ENCODE peak calls at places on chromosomes 13 and 19, in nine cellular contexts. E, L, S, G, A, I, M, Q and J are unnamed samples.
A peak's percentile ranks its signal among the peaks of the same experiment; 100 is the strongest.

GRCh38 chr13:99985886-99986527 is 4.4 kb downstream of the ZIC2 start:
- DNase-seq in A (no peak), S (peak; percentile 27), I (no peak), G (no peak), M (peak; percentile 4), L (no peak), Q (no peak), E (no peak), J (no peak)

GRCh38 chr19:46225558-46226004 is 4.0 kb upstream of the IGFL1 start:
- DNase-seq in M (no peak), S (peak; percentile 57), Q (no peak), L (no peak), I (no peak), E (peak; percentile 2), A (no peak), G (no peak), J (no peak)

GRCh38 chr19:34276614-34277013 is 22.3 kb downstream of the GARRE1 start:
- DNase-seq in I (no peak), L (no peak), S (no peak), E (no peak), Q (no peak), M (no peak), A (no peak), G (no peak), J (no peak)

GRCh38 chr13:43878897-43879322 is 630 bp downstream of the CCDC122 start:
- DNase-seq in I (peak; percentile 75), A (peak; percentile 81), G (no peak), E (peak; percentile 81), L (peak; percentile 86), Q (peak; percentile 33), M (peak; percentile 24), S (peak; percentile 71), J (peak; percentile 50)

GRCh38 chr19:48413879-48414623 is 20.6 kb downstream of the GRIN2D start:
- DNase-seq in G (no peak), S (no peak), E (peak; percentile 43), I (no peak), Q (no peak), L (no peak), A (no peak), M (no peak), J (no peak)

GRCh38 chr19:46076951-46077814 is 36.4 kb upstream of the IGFL4 start:
- DNase-seq in E (peak; percentile 79), L (no peak), Q (no peak), G (no peak), S (peak; percentile 94), A (no peak), I (peak; percentile 33), M (peak; percentile 86), J (peak; percentile 46)

GRCh38 chr19:15452111-15453047 is 2.6 kb upstream of the WIZ start:
- DNase-seq in Q (peak; percentile 90), A (peak; percentile 93), G (peak; percentile 45), M (peak; percentile 40), S (peak; percentile 96), L (peak; percentile 94), I (peak; percentile 91), E (peak; percentile 58), J (peak; percentile 59)

GRCh38 chr19:45767410-45767880 is 1.6 kb downstream of the SIX5 start:
- DNase-seq in A (peak; percentile 83), E (peak; percentile 89), M (peak; percentile 40), Q (peak; percentile 81), G (no peak), S (peak; percentile 88), L (peak; percentile 78), I (peak; percentile 85), J (peak; percentile 83)

GRCh38 chr19:11963566-11964355 is 1.1 kb upstream of the ZNF763 start:
- DNase-seq in G (no peak), E (peak; percentile 61), L (peak; percentile 73), Q (peak; percentile 71), I (peak; percentile 87), S (peak; percentile 92), A (peak; percentile 84), M (peak; percentile 82), J (peak; percentile 39)

GRCh38 chr13:79196366-79196765 is 209.7 kb downstream of the RBM26 start:
- DNase-seq in L (no peak), E (no peak), G (no peak), A (no peak), S (no peak), Q (no peak), M (no peak), I (no peak), J (no peak)

GRCh38 chr13:53254495-53254894 is 225.9 kb downstream of the OLFM4 start:
- DNase-seq in M (no peak), L (no peak), A (no peak), S (peak; percentile 70), E (no peak), G (no peak), I (no peak), Q (no peak), J (peak; percentile 6)

GRCh38 chr19:19385900-19386339 is 19.6 kb upstream of the GATAD2A start:
- DNase-seq in I (no peak), L (no peak), S (no peak), G (no peak), Q (no peak), E (no peak), M (no peak), A (no peak), J (peak; percentile 26)

GRCh38 chr13:90393408-90393807 is 954.1 kb upstream of the MIR17HG start:
- DNase-seq in G (no peak), A (no peak), M (no peak), E (no peak), S (no peak), I (no peak), L (no peak), Q (no peak), J (no peak)

GRCh38 chr13:90386090-90386489 is 961.4 kb upstream of the MIR17HG start:
- DNase-seq in L (no peak), M (no peak), E (no peak), Q (no peak), I (no peak), S (no peak), A (no peak), G (no peak), J (no peak)

GRCh38 chr13:90395348-90395747 is 952.1 kb upstream of the MIR17HG start:
- DNase-seq in S (no peak), I (no peak), E (no peak), G (no peak), Q (no peak), A (no peak), M (no peak), L (no peak), J (no peak)

DNA sequence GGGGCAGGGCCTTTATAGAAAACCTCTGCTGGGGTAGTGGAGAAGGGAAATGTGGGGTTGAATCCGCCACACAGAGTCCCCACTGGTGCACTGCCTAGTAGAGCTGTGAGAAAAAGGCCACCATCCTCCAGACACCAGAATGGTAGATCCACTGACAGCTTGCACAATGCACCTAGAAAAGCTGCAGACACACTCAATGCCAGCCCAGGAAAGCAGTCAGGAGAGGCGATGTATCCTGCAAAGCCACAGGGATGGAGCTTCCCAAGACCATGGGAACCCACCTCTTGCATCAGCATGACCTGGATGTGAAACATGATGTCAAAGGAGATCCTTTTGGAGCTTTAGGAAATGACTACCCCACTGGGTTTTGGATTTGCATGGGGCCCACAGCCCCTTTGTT is 958.0 kb upstream of the MIR17HG start:
- DNase-seq in Q (no peak), I (no peak), G (no peak), L (no peak), A (no peak), M (no peak), S (no peak), E (no peak), J (no peak)
- H3K27ac ChIP-seq in Q (no peak overlapping the region), I (no peak overlapping the region), G (no peak overlapping the region), L (no peak overlapping the region), A (no peak overlapping the region), M (no peak overlapping the region), S (no peak overlapping the region), E (no peak overlapping the region), J (no peak overlapping the region)

GRCh38 chr19:42234364-42234763 is 8.0 kb downstream of the GSK3A start:
- DNase-seq in M (no peak), G (no peak), S (no peak), Q (no peak), I (no peak), L (no peak), A (no peak), E (no peak), J (no peak)

GRCh38 chr19:42233638-42234292 is 8.6 kb downstream of the GSK3A start:
- DNase-seq in A (no peak), M (no peak), S (no peak), Q (no peak), I (no peak), G (no peak), E (no peak), L (no peak), J (no peak)

GRCh38 chr19:42232435-42232834 is 10.0 kb downstream of the GSK3A start:
- DNase-seq in L (no peak), A (no peak), Q (no peak), E (no peak), I (no peak), S (no peak), M (no peak), G (no peak), J (no peak)

GRCh38 chr19:42235181-42235580 is 7.2 kb downstream of the GSK3A start:
- DNase-seq in S (no peak), I (no peak), M (no peak), G (no peak), L (no peak), A (no peak), E (no peak), Q (no peak), J (no peak)

DNA sequence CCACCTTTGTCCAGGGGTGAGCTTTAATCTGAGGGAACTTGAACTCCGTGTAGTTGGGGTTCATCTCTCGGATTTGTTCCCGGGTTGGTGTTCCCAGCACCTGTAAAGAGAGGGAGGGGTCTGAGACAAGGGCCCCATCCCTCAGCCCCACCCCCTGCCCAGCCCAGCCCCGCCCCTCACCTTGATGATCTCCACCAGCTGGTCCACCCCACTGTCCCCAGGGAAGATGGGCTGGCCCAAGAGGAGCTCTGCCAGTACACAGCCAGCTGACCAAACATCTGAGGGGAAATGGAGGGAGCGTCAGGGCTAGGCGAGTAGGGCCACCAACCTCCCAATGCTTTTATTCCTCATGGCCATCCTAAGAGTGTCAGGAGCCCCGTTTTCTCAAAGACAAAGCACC is 9.3 kb downstream of the GSK3A start:
- DNase-seq in I (no peak), G (no peak), Q (no peak), M (no peak), A (no peak), E (no peak), S (no peak), L (no peak), J (no peak)
- TF ChIP-seq CTCF in I (no peak), G (no peak), Q (no peak), M (no peak), A (no peak), E (no peak), S (no peak), L (no peak), J (no peak)

GRCh38 chr19:29526730-29527499 is 1.1 kb downstream of the VSTM2B start:
- DNase-seq in L (peak; percentile 39), G (no peak), M (no peak), A (no peak), I (no peak), Q (no peak), S (peak; percentile 68), E (no peak), J (no peak)
- H3K27me3 ChIP-seq in L (peaks cover 13% of the 10 kb centered on the region), G (peaks cover 86% of the 10 kb centered on the region), M (peaks cover 91% of the 10 kb centered on the region), A (peaks cover 54% of the 10 kb centered on the region), I (peaks cover 98% of the 10 kb centered on the region), Q (peaks cover 94% of the 10 kb centered on the region), S (peaks cover 100% of the 10 kb centered on the region), E (peaks cover 71% of the 10 kb centered on the region), J (peaks cover 70% of the 10 kb centered on the region)

DNA sequence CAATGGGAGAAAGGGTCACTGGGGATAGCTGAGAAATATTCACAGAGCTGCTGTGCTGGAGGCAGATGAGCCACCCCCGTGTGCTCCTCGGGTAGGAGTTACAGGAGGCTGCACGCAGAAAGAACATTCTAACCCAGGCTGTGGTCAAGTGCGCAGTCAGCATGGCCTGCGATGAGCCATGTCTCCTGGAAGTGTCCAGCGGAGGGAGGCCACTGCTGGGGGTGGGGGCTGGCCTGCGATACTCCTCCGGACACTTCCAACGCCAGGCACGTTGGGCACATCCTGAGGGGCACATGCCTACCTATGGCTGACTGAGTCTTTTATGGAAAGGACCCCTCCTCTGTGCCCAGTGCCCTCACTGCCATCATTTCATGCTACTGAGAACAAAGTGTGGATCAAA is 55.9 kb downstream of the RAB20 start:
- DNase-seq in L (no peak), A (no peak), E (no peak), S (no peak), M (no peak), I (no peak), Q (no peak), G (no peak), J (no peak)
- H3K27ac ChIP-seq in L (no peak overlapping the region), A (no peak overlapping the region), E (no peak overlapping the region), S (no peak overlapping the region), M (no peak overlapping the region), I (no peak overlapping the region), Q (no peak overlapping the region), G (no peak overlapping the region), J (no peak overlapping the region)